ENCODE peak calls at places on chromosomes 16 and 17, in eight cellular contexts. B, C, I, K, S, O, H and T are unnamed samples.
A peak's percentile ranks its signal among the peaks of the same experiment; 100 is the strongest.

GRCh38 chr17:15944720-15945492 is at the start of gene ADORA2B:
- DNase-seq in B (peak; percentile 60), C (peak; percentile 65), I (no peak), K (no peak), S (peak; percentile 89), O (peak; percentile 75), H (peak; percentile 66), T (peak; percentile 73)

GRCh38 chr17:56994009-56994792 is 16.3 kb downstream of the SCPEP1 start:
- DNase-seq in B (no peak), C (no peak), I (no peak), K (no peak), S (no peak), O (no peak), H (no peak), T (no peak)

GRCh38 chr16:79329163-79329521 is 271.4 kb downstream of the MAF start:
- DNase-seq in B (no peak), C (no peak), I (no peak), K (no peak), S (no peak), O (no peak), H (no peak), T (no peak)

GRCh38 chr17:2691965-2692780 is 19.4 kb downstream of the CLUH start:
- DNase-seq in B (no peak), C (peak; percentile 42), I (no peak), K (no peak), S (no peak), O (no peak), H (no peak), T (no peak)

GRCh38 chr17:56478836-56479447 is 114.6 kb upstream of the NOG start:
- DNase-seq in B (peak; percentile 9), C (no peak), I (peak; percentile 8), K (no peak), S (peak; percentile 54), O (peak; percentile 53), H (no peak), T (no peak)

GRCh38 chr16:3356118-3356517 is 429 bp downstream of the OR2C1 start:
- DNase-seq in B (no peak), C (no peak), I (no peak), K (no peak), S (no peak), O (no peak), H (no peak), T (no peak)

GRCh38 chr17:43839670-43840101 is 6.7 kb upstream of the MPP3 start:
- DNase-seq in B (no peak), C (no peak), I (no peak), K (no peak), S (no peak), O (peak; percentile 88), H (no peak), T (peak; percentile 55)

GRCh38 chr17:5080591-5080990 is 2.3 kb downstream of the ZFP3 start:
- DNase-seq in B (no peak), C (no peak), I (no peak), K (no peak), S (no peak), O (no peak), H (no peak), T (no peak)

GRCh38 chr17:47785538-47786123 is 36.0 kb downstream of the OSBPL7 start:
- DNase-seq in B (no peak), C (no peak), I (no peak), K (no peak), S (peak; percentile 80), O (no peak), H (no peak), T (no peak)

GRCh38 chr17:16938496-16939270 is 33.2 kb downstream of the TNFRSF13B start:
- DNase-seq in B (no peak), C (peak; percentile 23), I (no peak), K (no peak), S (no peak), O (no peak), H (no peak), T (no peak)

GRCh38 chr16:69477546-69477945 is 53.1 kb downstream of the CYB5B start:
- DNase-seq in B (peak; percentile 37), C (peak; percentile 5), I (no peak), K (no peak), S (no peak), O (no peak), H (no peak), T (no peak)

DNA sequence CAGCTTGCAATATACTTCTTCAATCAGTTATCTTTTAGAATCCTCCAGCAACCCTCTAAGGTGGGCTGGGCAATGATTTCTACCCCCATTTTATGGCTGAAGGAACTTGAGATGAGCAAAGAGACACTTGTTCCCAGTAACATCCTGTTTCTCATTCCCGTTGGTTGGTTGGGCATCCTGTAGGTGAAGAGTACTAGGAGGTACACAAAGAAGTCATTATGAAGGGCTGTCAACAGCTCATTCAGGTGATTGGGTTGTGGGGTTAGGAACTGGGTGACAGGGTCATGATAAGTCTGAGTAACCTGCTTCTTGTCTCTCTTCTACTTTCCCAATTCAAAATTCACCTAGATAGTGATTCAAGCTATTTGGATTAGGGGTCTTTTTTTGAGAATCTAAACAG is 76.5 kb downstream of the MMD start:
- DNase-seq in B (no peak), C (no peak), I (no peak), K (no peak), S (no peak), O (no peak), H (no peak), T (no peak)
- H3K27ac ChIP-seq in B (no peak overlapping the region), C (no peak overlapping the region), I (no peak overlapping the region), K (no peak overlapping the region), S (no peak overlapping the region), O (no peak overlapping the region), H (no peak overlapping the region), T (no peak overlapping the region)

GRCh38 chr16:65704866-65705265 is 583.0 kb upstream of the CDH11 start:
- DNase-seq in B (no peak), C (no peak), I (no peak), K (no peak), S (peak; percentile 8), O (no peak), H (no peak), T (no peak)
- TF ChIP-seq CTCF in B (peak; percentile 46), C (no peak), I (peak; percentile 18), K (no peak), S (peak; percentile 59), O (no peak), H (no peak), T (no peak)

GRCh38 chr16:48564544-48565444 is 45.2 kb downstream of the N4BP1 start:
- DNase-seq in B (no peak), C (no peak), I (no peak), K (no peak), S (no peak), O (no peak), H (no peak), T (no peak)

GRCh38 chr16:48562475-48562874 is 47.5 kb downstream of the N4BP1 start:
- DNase-seq in B (no peak), C (no peak), I (no peak), K (no peak), S (no peak), O (no peak), H (no peak), T (no peak)

GRCh38 chr16:48560692-48561091 is 49.3 kb downstream of the N4BP1 start:
- DNase-seq in B (no peak), C (no peak), I (no peak), K (no peak), S (no peak), O (no peak), H (no peak), T (no peak)

GRCh38 chr16:48559462-48560211 is 50.3 kb downstream of the N4BP1 start:
- DNase-seq in B (no peak), C (no peak), I (no peak), K (no peak), S (no peak), O (no peak), H (no peak), T (no peak)

DNA sequence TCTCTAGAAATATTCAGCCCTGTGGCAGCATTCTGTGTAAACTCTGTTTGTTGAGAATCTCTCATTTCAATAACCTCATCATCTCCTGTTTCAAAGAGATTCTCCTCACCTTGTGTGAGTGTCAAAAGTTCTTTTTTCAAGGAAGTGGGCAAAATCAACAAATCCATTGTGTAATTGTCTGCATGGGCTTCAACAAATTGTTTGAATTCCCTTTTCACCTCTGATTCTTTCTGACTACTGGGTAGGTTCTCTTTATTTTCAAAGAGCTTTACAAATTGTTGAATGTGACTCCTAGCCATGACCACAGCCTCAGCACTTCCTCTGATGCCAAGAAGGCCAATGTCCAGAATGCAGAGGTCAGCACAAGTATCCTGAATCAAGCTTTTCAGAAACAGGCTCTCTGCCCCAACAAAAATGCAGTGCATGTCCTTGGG is 48.0 kb downstream of the N4BP1 start:
- DNase-seq in B (peak; percentile 37), C (no peak), I (no peak), K (no peak), S (no peak), O (no peak), H (no peak), T (no peak)
- H3K27ac ChIP-seq in B (no peak overlapping the region), C (no peak overlapping the region), I (no peak overlapping the region), K (no peak overlapping the region), S (peak overlapping the region; percentile 42), O (no peak overlapping the region), H (peak overlapping the region; percentile 3), T (peak overlapping the region; percentile 55)

GRCh38 chr17:50262001-50262794 is 12.1 kb upstream of the TMEM92 start:
- DNase-seq in B (no peak), C (peak; percentile 25), I (no peak), K (no peak), S (no peak), O (no peak), H (no peak), T (no peak)

GRCh38 chr17:50265690-50266306 is 8.5 kb upstream of the TMEM92 start:
- DNase-seq in B (no peak), C (no peak), I (no peak), K (no peak), S (no peak), O (no peak), H (no peak), T (no peak)

GRCh38 chr17:50265212-50265611 is 9.1 kb upstream of the TMEM92 start:
- DNase-seq in B (no peak), C (no peak), I (no peak), K (no peak), S (no peak), O (no peak), H (no peak), T (no peak)

GRCh38 chr17:50264263-50265113 is 9.8 kb upstream of the TMEM92 start:
- DNase-seq in B (peak; percentile 46), C (no peak), I (no peak), K (no peak), S (peak; percentile 52), O (no peak), H (no peak), T (no peak)

DNA sequence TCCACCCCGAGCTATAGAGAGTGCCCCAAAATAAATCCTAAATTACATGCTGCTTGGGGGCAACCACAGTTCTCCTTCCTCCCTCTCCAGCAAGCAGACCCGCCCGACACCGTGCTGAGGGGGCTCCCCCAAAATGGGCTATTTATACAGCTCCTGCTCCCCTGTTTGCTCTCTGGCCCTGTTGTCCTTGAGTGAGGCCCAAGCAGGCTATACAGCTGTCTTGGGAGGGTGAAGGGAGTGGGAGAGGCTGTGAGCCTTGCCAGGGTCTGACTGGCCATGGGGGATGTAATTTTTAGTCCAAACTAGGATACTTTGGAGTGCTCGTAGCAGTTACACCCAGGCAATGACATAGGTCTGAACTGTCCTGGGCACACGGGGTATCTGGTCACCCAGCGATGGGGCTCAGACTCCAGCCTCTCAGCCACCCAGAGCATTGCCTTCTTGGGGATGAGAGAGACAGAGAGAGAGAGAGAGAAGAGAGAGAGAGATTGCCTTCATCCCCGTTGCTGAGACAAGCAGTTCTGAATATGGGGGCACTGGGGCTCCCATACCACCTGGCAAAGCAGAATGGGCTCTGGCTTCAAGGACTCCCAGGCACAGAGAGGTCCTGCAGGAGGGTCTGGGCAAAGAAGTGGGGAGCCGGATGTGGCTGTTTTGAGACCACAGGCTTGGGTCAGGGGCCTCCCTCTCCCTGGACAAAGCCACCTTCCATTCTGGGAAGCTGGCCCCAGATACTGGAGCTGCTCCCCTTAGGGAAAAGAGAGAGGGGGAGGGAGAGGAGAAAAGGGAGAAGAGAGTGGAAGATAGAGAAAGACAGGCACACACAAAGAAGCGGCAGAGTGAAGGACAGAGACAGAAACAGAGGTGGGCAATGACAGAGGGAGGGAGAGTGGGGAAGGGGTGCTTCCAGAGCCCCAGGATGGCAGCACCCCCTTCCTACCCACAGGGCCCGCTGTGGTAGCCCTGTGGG is 10.7 kb upstream of the TMEM92 start:
- DNase-seq in B (no peak), C (peak; percentile 13), I (no peak), K (no peak), S (no peak), O (no peak), H (no peak), T (no peak)
- TF ChIP-seq CTCF in B (no peak), C (no peak), I (no peak), K (no peak), S (no peak), O (no peak), H (no peak), T (no peak)